ENCODE peak calls at places on chromosomes 16 and 17, in four cellular contexts. W is MM.1S, X is IMR-90, U is neural progenitor cell. P is an unnamed sample.
A peak's percentile ranks its signal among the peaks of the same experiment; 100 is the strongest.

GRCh38 chr16:50121278-50121677 is 31.8 kb upstream of the TENT4B start:
- DNase-seq in W (peak; percentile 70), X (no peak), U (no peak), P (no peak)

GRCh38 chr16:85187447-85187846 is 75.2 kb upstream of the CIBAR2 start:
- DNase-seq in W (no peak), X (no peak), U (peak; percentile 64), P (no peak)

GRCh38 chr16:852451-853185 is 52.1 kb upstream of the GNG13 start:
- DNase-seq in W (no peak), X (no peak), U (no peak), P (no peak)

GRCh38 chr16:72951916-72952315 is 96.0 kb downstream of the ZFHX3 start:
- DNase-seq in W (no peak), X (no peak), U (no peak), P (no peak)

GRCh38 chr17:43552229-43552837 is 6.2 kb upstream of the ETV4 start:
- DNase-seq in W (no peak), X (no peak), U (no peak), P (no peak)

GRCh38 chr16:67530013-67530939 is 1.6 kb downstream of the RIPOR1 start:
- DNase-seq in W (peak; percentile 53), X (peak; percentile 76), U (peak; percentile 59), P (peak; percentile 68)

GRCh38 chr17:55174133-55174532 is 90.6 kb upstream of the HLF start:
- DNase-seq in W (no peak), X (no peak), U (no peak), P (no peak)

GRCh38 chr17:7579001-7579838 is at the start of gene CD68:
- DNase-seq in W (peak; percentile 81), X (peak; percentile 91), U (no peak), P (peak; percentile 79)

GRCh38 chr17:57211543-57211942 is 44.8 kb upstream of the MSI2 start:
- DNase-seq in W (no peak), X (peak; percentile 15), U (no peak), P (no peak)

GRCh38 chr17:78214016-78214705 is at the start of gene BIRC5:
- DNase-seq in W (peak; percentile 93), X (peak; percentile 69), U (peak; percentile 98), P (peak; percentile 63)

GRCh38 chr16:56246051-56246817 is 54.9 kb downstream of the GNAO1 start:
- DNase-seq in W (no peak), X (peak; percentile 5), U (peak; percentile 19), P (no peak)

GRCh38 chr16:24286713-24287405 is 30.7 kb downstream of the CACNG3 start:
- DNase-seq in W (no peak), X (no peak), U (no peak), P (no peak)

GRCh38 chr16:30561212-30561816 is 3.1 kb upstream of the ZNF764 start:
- DNase-seq in W (no peak), X (no peak), U (peak; percentile 16), P (no peak)

GRCh38 chr16:47568355-47568754 is 107.2 kb downstream of the PHKB start:
- DNase-seq in W (no peak), X (no peak), U (no peak), P (no peak)

GRCh38 chr17:27579304-27579703 is 51.7 kb upstream of the LGALS9 start:
- DNase-seq in W (no peak), X (no peak), U (no peak), P (no peak)

GRCh38 chr17:75352079-75352569 is 53.4 kb downstream of the GRB2 start:
- DNase-seq in W (no peak), X (no peak), U (peak; percentile 21), P (no peak)

GRCh38 chr17:78322858-78323455 is 36.9 kb downstream of the SOCS3 start:
- DNase-seq in W (no peak), X (no peak), U (no peak), P (peak; percentile 41)

GRCh38 chr16:9800180-9800738 is 382.0 kb downstream of the GRIN2A start:
- DNase-seq in W (no peak), X (no peak), U (no peak), P (no peak)

GRCh38 chr16:12191102-12191501 is 214.6 kb downstream of the SNX29 start:
- DNase-seq in W (no peak), X (no peak), U (no peak), P (no peak)

GRCh38 chr16:85945424-85945751 is 46.4 kb downstream of the IRF8 start:
- DNase-seq in W (no peak), X (no peak), U (no peak), P (no peak)

GRCh38 chr16:10256855-10257641 is 74.8 kb upstream of the GRIN2A start:
- DNase-seq in W (peak; percentile 38), X (no peak), U (peak; percentile 72), P (no peak)

GRCh38 chr16:85167589-85168537 is 55.6 kb upstream of the CIBAR2 start:
- DNase-seq in W (no peak), X (no peak), U (peak; percentile 44), P (no peak)

GRCh38 chr17:65023791-65024190 is 32.7 kb downstream of the GNA13 start:
- DNase-seq in W (no peak), X (no peak), U (no peak), P (no peak)

GRCh38 chr17:80899402-80900268 is 92.0 kb upstream of the CHMP6 start:
- DNase-seq in W (no peak), X (peak; percentile 16), U (peak; percentile 51), P (no peak)

GRCh38 chr17:14361470-14361869 is 60.6 kb downstream of the HS3ST3B1 start:
- DNase-seq in W (no peak), X (no peak), U (no peak), P (no peak)

GRCh38 chr17:47208744-47209488 is at the start of gene MYL4:
- DNase-seq in W (no peak), X (no peak), U (peak; percentile 47), P (no peak)

GRCh38 chr17:8366231-8366630 is 10.3 kb downstream of the KRABD2 start:
- DNase-seq in W (no peak), X (peak; percentile 84), U (no peak), P (peak; percentile 69)

GRCh38 chr16:3822366-3823045 is 58.0 kb downstream of the CREBBP start:
- DNase-seq in W (no peak), X (peak; percentile 20), U (no peak), P (no peak)

GRCh38 chr17:35716897-35717839 is 14.3 kb upstream of the RASL10B start:
- DNase-seq in W (no peak), X (peak; percentile 9), U (no peak), P (no peak)

GRCh38 chr17:68260051-68260762 is 12.4 kb downstream of the AMZ2 start:
- DNase-seq in W (no peak), X (no peak), U (no peak), P (no peak)

GRCh38 chr17:48752399-48753288 is 24.1 kb upstream of the HOXB13 start:
- DNase-seq in W (no peak), X (no peak), U (no peak), P (no peak)

GRCh38 chr16:29906520-29907244 is 6.4 kb downstream of the ASPHD1 start:
- DNase-seq in W (no peak), X (no peak), U (no peak), P (no peak)

GRCh38 chr17:46818319-46818928 is at the start of gene WNT3:
- DNase-seq in W (no peak), X (no peak), U (peak; percentile 82), P (no peak)

GRCh38 chr16:30025574-30025973 is 2.6 kb downstream of the C16orf92 start:
- DNase-seq in W (no peak), X (no peak), U (no peak), P (no peak)

GRCh38 chr16:87723224-87723619 is 42.6 kb downstream of the KLHDC4 start:
- DNase-seq in W (no peak), X (peak; percentile 97), U (no peak), P (peak; percentile 92)
- H3K27ac ChIP-seq in W (no peak overlapping the region), X (no peak overlapping the region), U (no peak overlapping the region), P (no peak overlapping the region)

DNA sequence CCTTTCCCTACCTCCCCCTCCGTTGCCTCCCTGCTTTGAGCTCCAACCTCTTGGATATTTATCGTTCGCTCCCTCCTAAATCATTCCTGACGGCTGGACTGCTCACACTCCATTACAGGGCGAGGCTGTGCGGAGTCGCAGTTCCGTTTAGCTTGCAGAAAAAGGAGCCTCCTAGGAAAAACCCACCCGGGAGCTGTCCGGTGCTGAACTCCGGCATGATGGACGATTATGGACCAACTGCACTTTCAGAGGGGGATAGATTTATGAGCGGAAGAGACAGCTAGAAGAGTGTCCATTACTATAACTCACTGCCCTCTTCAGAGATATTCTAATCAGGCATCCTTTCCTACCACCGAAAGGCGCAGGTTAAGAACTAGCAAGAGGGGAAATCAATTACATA is 251.1 kb downstream of the ENGASE start:
- DNase-seq in W (no peak), X (no peak), U (peak; percentile 82), P (peak; percentile 3)
- TF ChIP-seq CTCF in W (no peak), X (no peak), U (no peak), P (no peak)

GRCh38 chr16:1991135-1991551 is 1.4 kb downstream of the SYNGR3 start:
- DNase-seq in W (no peak), X (no peak), U (no peak), P (no peak)
- H3K4me3 ChIP-seq in W (no peak overlapping the region), X (no peak overlapping the region), U (peak overlapping the region; percentile 55), P (no peak overlapping the region)

DNA sequence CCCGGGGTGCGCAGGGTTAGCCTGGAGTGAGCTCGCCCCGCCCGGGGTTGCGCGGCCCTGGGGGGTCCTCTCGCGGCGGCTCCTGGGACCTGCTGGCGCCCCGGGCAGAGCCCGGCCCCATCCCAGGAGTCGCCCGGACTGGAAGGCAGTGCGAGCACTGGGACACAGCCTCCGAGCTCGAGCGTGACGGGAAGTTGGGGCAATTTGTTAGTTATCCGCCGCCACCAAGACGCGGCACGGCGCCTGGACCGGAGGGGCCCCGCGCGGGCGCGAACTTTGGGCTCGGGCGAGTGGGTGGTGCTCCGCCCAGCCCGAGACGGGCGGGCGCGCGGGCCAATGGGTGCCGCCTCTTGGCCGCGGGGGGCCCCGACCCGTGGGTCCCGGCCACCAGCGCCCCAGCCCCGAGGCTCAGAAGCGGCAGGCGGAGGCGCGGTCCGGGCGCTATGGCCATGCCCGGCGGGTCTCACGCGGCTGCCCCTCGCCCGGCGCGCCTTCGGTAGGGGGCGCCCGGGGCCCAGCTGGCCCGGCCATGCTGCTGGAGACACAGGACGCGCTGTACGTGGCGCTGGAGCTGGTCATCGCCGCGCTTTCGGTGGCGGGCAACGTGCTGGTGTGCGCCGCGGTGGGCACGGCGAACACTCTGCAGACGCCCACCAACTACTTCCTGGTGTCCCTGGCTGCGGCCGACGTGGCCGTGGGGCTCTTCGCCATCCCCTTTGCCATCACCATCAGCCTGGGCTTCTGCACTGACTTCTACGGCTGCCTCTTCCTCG is at the start of gene ADORA2B:
- DNase-seq in W (no peak), X (peak; percentile 71), U (peak; percentile 89), P (peak; percentile 60)
- H3K27ac ChIP-seq in W (no peak within 1 kb of the TSS), X (peak within 1 kb of the TSS; percentile 81), U (no peak within 1 kb of the TSS), P (peak within 1 kb of the TSS; percentile 75)

GRCh38 chr16:66275795-66276428 is 90.6 kb upstream of the CDH5 start:
- DNase-seq in W (peak; percentile 48), X (peak; percentile 76), U (peak; percentile 70), P (peak; percentile 92)

GRCh38 chr16:66277311-66278070 is 89.0 kb upstream of the CDH5 start:
- DNase-seq in W (no peak), X (no peak), U (no peak), P (no peak)

GRCh38 chr16:66274335-66275110 is 92.0 kb upstream of the CDH5 start:
- DNase-seq in W (peak; percentile 50), X (peak; percentile 44), U (no peak), P (no peak)

GRCh38 chr16:66278111-66278531 is 88.4 kb upstream of the CDH5 start:
- DNase-seq in W (no peak), X (no peak), U (no peak), P (no peak)

GRCh38 chr16:66278604-66279262 is 87.8 kb upstream of the CDH5 start:
- DNase-seq in W (peak; percentile 41), X (no peak), U (no peak), P (no peak)
- TF ChIP-seq CTCF in W (peak; percentile 24), X (no peak), U (peak; percentile 22), P (peak; percentile 26)

P was measured in brain microvascular endothelial cell.